ENCODE peak calls at places on chromosomes 2 and 18, in four cellular contexts. H, L, Y and A are unnamed samples.

GRCh38 chr2:212409560-212409959 is 129.0 kb downstream of the ERBB4 start:
- DNase-seq in Y (peak), H (no peak), L (no peak), A (no peak)

GRCh38 chr2:7373156-7373555 is 455.9 kb downstream of the RNF144A start:
- DNase-seq in Y (no peak), H (no peak), L (no peak), A (no peak)

GRCh38 chr2:134465228-134465627 is 211.4 kb downstream of the MGAT5 start:
- DNase-seq in H (no peak), Y (no peak), L (no peak), A (no peak)

GRCh38 chr2:200797242-200797770 is 14.4 kb upstream of the BZW1 start:
- DNase-seq in Y (no peak), L (no peak), H (no peak), A (no peak)

GRCh38 chr2:128069769-128070168 is 21.2 kb upstream of the UGGT1 start:
- DNase-seq in Y (peak), L (no peak), H (no peak), A (no peak)

GRCh38 chr2:73091696-73092095 is 20.2 kb upstream of the SFXN5 start:
- DNase-seq in H (no peak), L (no peak), Y (no peak), A (no peak)

GRCh38 chr2:162153608-162154224 is 1.7 kb upstream of the GCG start:
- DNase-seq in L (no peak), H (peak), Y (peak), A (peak)

GRCh38 chr2:186605041-186605440 is 15.2 kb downstream of the ITGAV start:
- DNase-seq in L (no peak), Y (no peak), H (no peak), A (no peak)

GRCh38 chr18:37252342-37252741 is 313.3 kb downstream of the CELF4 start:
- DNase-seq in L (no peak), Y (no peak), H (no peak), A (no peak)

GRCh38 chr2:20569464-20570223 is 81.3 kb downstream of the HS1BP3 start:
- DNase-seq in Y (no peak), H (no peak), L (no peak), A (no peak)

GRCh38 chr2:216775043-216775453 is 79.7 kb upstream of the IGFBP5 start:
- DNase-seq in H (peak), Y (peak), L (no peak), A (no peak)

GRCh38 chr18:8705280-8705940 is at the start of gene MTCL1:
- DNase-seq in Y (peak), H (peak), L (no peak), A (peak)

GRCh38 chr2:224734949-224735348 is 18.8 kb upstream of the CCDC195 start:
- DNase-seq in H (no peak), L (no peak), Y (no peak), A (no peak)

GRCh38 chr18:55534547-55534946 is 53.4 kb downstream of the TCF4 start:
- DNase-seq in Y (peak), H (no peak), L (no peak), A (no peak)

GRCh38 chr18:7452331-7452730 is 114.8 kb upstream of the PTPRM start:
- DNase-seq in H (peak), L (no peak), Y (no peak), A (no peak)

GRCh38 chr2:114424699-114425098 is 17.7 kb upstream of the DPP10 start:
- DNase-seq in L (no peak), Y (no peak), H (no peak), A (no peak)

GRCh38 chr2:160970052-160970846 is 190.0 kb upstream of the TANK start:
- DNase-seq in Y (peak), L (no peak), H (peak), A (peak)

GRCh38 chr2:36379710-36380448 is 24.3 kb downstream of the CRIM1 start:
- DNase-seq in L (no peak), Y (peak), H (no peak), A (no peak)

GRCh38 chr2:119383410-119384140 is 16.8 kb downstream of the DBI start:
- DNase-seq in L (no peak), H (no peak), Y (no peak), A (no peak)

GRCh38 chr18:76613058-76613457 is 118.0 kb upstream of the ZNF516 start:
- DNase-seq in Y (no peak), L (no peak), H (no peak), A (no peak)

GRCh38 chr2:242022550-242023290 is 153.2 kb downstream of the RTP5 start:
- DNase-seq in L (no peak), Y (no peak), H (no peak), A (no peak)

GRCh38 chr2:84481702-84482101 is 22.6 kb upstream of the SUCLG1 start:
- DNase-seq in H (no peak), L (no peak), Y (peak), A (no peak)

GRCh38 chr2:47237375-47238357 is 82.6 kb upstream of the STPG4 start:
- DNase-seq in Y (peak), L (no peak), H (no peak), A (no peak)

GRCh38 chr2:31354837-31355236 is 59.7 kb downstream of the XDH start:
- DNase-seq in Y (peak), H (peak), L (no peak), A (no peak)
- TF ChIP-seq CTCF in Y (no peak), H (peak), L (no peak), A (no peak)

DNA sequence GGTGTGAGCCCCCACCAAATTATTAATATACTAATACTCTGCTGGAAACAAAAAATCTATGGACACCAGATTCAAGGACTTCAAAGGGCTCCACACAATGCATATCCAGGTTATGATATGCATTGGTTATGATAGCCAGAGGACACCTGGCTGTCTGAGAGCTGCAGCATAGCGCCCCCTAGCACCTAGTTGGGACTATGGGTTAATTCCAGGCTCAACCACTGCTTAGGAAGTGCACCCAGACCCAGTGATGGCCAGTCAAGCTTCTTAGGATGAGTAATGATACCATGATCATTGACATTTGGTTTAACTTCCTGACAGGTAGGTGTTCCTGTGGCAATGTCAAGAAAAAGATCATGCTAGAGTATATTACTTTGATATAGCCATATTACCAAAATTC is 3.8 kb upstream of the FRZB start:
- DNase-seq in H (peak), L (no peak), Y (no peak), A (no peak)
- TF ChIP-seq CTCF in H (no peak), L (no peak), Y (no peak), A (no peak)

DNA sequence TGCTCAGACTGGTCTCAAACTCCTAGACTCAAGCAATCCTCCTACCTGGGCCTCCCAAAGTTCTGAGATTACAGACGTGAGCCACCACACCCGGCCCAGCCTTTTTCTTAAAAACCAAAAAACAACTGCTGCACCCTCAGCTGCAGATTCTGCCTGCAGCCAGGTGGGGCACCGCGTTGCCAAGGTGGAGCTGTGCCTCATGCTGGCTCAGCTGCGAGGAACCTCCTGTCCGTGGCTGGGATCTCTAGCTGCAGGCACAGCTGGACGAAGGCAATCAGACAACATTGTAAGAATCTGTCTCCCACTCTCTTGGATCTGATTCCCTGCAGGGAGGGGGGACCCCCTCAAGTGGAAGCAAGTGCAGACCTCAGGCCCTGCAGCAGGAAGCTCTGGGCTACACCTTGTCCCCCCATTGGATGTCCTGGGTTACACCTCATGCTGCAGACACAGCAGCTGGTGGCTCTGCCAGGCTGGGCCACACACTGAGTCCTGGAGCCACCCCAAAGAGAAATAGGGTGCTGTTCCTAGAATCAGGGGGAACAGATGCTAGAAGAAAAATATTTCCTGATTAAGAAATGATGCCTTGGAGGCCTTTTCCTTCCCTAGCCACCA is 24.1 kb downstream of the CIDEA start:
- DNase-seq in H (no peak), L (no peak), Y (no peak), A (no peak)
- TF ChIP-seq CTCF in H (no peak), L (no peak), Y (no peak), A (no peak)

GRCh38 chr2:240560480-240561324 is 545 bp downstream of the DUSP28 start:
- DNase-seq in L (peak), Y (peak), H (peak), A (peak)
- TF ChIP-seq CTCF in L (no peak), Y (peak), H (no peak), A (no peak)

DNA sequence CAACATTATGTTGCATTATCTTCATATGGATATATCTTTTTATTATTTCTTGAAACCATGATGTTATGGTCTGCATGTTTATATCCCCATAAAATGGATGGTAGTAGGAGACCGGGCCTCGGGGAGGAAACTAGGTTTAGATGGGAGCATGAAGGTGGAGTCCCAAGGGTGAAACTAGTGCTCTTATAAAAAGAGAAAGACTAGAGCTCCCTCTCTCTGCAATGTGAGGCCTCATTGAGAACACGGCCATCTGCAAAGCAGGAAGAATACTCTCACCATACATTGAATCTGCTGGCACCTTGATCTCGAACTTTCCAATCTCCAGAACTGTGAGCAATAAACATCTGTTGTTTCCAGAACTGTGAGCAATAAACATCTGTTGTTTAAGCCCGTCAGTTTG is 64.0 kb downstream of the NXPH2 start:
- DNase-seq in L (no peak), Y (no peak), H (no peak), A (peak)
- TF ChIP-seq CTCF in L (no peak), Y (no peak), H (peak), A (peak)